ENCODE peak calls at places on chromosome 22, in eight cellular contexts. H, V, C, G, I, K, J and T are unnamed samples. For H3K9me3, the result is how much of the 10 kb centered on the place peaks cover.

GRCh38 chr22:19644314-19645223 is 69.7 kb upstream of the SEPTIN5 start:
- DNase-seq in H (no peak), V (no peak), C (no peak), G (no peak), I (no peak), K (no peak), J (no peak), T (no peak)

GRCh38 chr22:44247923-44248892 is 64.5 kb downstream of the SHISAL1 start:
- DNase-seq in H (peak), V (no peak), C (no peak), G (no peak), I (no peak), K (no peak), J (peak), T (no peak)

GRCh38 chr22:25197335-25197734 is 2.3 kb upstream of the CRYBB3 start:
- DNase-seq in H (no peak), V (no peak), C (no peak), G (no peak), I (no peak), K (no peak), J (no peak), T (no peak)

GRCh38 chr22:19932367-19933206 is 9.0 kb upstream of the COMT start:
- DNase-seq in H (no peak), V (no peak), C (no peak), G (no peak), I (no peak), K (no peak), J (peak), T (no peak)

GRCh38 chr22:46293591-46294260 is 2.9 kb upstream of the GTSE1 start:
- DNase-seq in H (no peak), V (no peak), C (peak), G (peak), I (peak), K (peak), J (no peak), T (no peak)

GRCh38 chr22:38461414-38462081 is 6.3 kb upstream of the KDELR3 start:
- DNase-seq in H (peak), V (peak), C (peak), G (peak), I (peak), K (peak), J (peak), T (peak)

GRCh38 chr22:33921576-33922181 is 1.4 kb upstream of the LARGE1 start:
- DNase-seq in H (peak), V (peak), C (peak), G (peak), I (peak), K (peak), J (peak), T (peak)

GRCh38 chr22:32619614-32620426 is 145.2 kb downstream of the FBXO7 start:
- DNase-seq in H (peak), V (no peak), C (peak), G (no peak), I (peak), K (no peak), J (no peak), T (no peak)

GRCh38 chr22:40560551-40560950 is 76.0 kb downstream of the MRTFA start:
- DNase-seq in H (no peak), V (no peak), C (no peak), G (no peak), I (peak), K (no peak), J (no peak), T (peak)

GRCh38 chr22:40107756-40108437 is 69.8 kb upstream of the TNRC6B start:
- DNase-seq in H (peak), V (peak), C (no peak), G (peak), I (peak), K (peak), J (peak), T (no peak)

GRCh38 chr22:40612291-40612740 is 24.2 kb downstream of the MRTFA start:
- DNase-seq in H (no peak), V (no peak), C (no peak), G (no peak), I (no peak), K (no peak), J (no peak), T (no peak)

GRCh38 chr22:30044369-30044768 is 35.9 kb upstream of the HORMAD2 start:
- DNase-seq in H (peak), V (peak), C (no peak), G (peak), I (peak), K (no peak), J (peak), T (peak)

GRCh38 chr22:26289486-26290250 is 120.4 kb downstream of the SEZ6L start:
- DNase-seq in H (no peak), V (no peak), C (no peak), G (no peak), I (no peak), K (no peak), J (no peak), T (no peak)

GRCh38 chr22:44424867-44425351 is 73.1 kb downstream of the RTL6 start:
- DNase-seq in H (no peak), V (no peak), C (no peak), G (no peak), I (no peak), K (no peak), J (no peak), T (no peak)

GRCh38 chr22:19962246-19962908 is 20.8 kb upstream of the TXNRD2 start:
- DNase-seq in H (peak), V (peak), C (peak), G (peak), I (peak), K (peak), J (peak), T (no peak)

GRCh38 chr22:37566329-37566837 is 6.1 kb downstream of the CDC42EP1 start:
- DNase-seq in H (no peak), V (no peak), C (no peak), G (no peak), I (no peak), K (no peak), J (no peak), T (no peak)

GRCh38 chr22:24985824-24986214 is 33.3 kb downstream of the KIAA1671 start:
- DNase-seq in H (peak), V (no peak), C (no peak), G (no peak), I (no peak), K (peak), J (no peak), T (no peak)

GRCh38 chr22:39710380-39711117 is 140.0 kb downstream of the CACNA1I start:
- DNase-seq in H (no peak), V (peak), C (no peak), G (peak), I (no peak), K (no peak), J (no peak), T (no peak)

GRCh38 chr22:36331306-36331911 is 56.4 kb downstream of the MYH9 start:
- DNase-seq in H (peak), V (peak), C (peak), G (peak), I (peak), K (peak), J (peak), T (peak)

GRCh38 chr22:28006271-28006670 is 87.2 kb upstream of the PITPNB start:
- DNase-seq in H (no peak), V (no peak), C (no peak), G (no peak), I (no peak), K (no peak), J (no peak), T (no peak)

GRCh38 chr22:43446881-43447280 is 35.1 kb downstream of the MPPED1 start:
- DNase-seq in H (no peak), V (no peak), C (no peak), G (no peak), I (no peak), K (no peak), J (peak), T (no peak)

GRCh38 chr22:24285245-24285644 is 14.6 kb downstream of the SPECC1L start:
- DNase-seq in H (no peak), V (no peak), C (no peak), G (no peak), I (peak), K (no peak), J (no peak), T (no peak)

GRCh38 chr22:38952382-38952993 is 4.9 kb upstream of the APOBEC3A start:
- DNase-seq in H (no peak), V (no peak), C (no peak), G (no peak), I (no peak), K (no peak), J (no peak), T (no peak)

DNA sequence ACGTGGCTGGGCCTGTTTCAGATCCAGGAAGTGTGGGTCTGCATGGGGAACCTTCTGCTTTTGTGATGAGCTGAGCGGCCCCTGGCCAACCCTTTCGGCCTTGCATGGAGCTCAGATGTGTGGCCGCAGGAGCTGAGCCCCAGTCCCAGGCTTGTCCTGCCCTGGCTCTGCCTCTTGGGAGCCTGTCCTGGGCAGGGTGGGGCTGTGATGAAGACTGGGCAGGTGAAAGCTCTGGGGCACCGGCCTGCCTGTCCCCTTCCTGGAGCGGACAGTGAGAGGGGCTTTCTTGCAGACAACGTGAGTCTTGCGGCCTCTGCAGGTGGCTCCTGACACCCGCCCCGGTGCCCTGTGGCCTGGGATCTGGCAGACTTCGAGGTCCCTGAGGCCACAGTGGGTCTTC is 1296.6 kb downstream of the BRD1 start:
- DNase-seq in H (no peak), V (no peak), C (no peak), G (no peak), I (no peak), K (no peak), J (no peak), T (no peak)
- H3K9me3 ChIP-seq in H (under half), V (under half), C (under half), G (under half), I (under half), K (under half), J (under half), T (half or more)

GRCh38 chr22:48650323-48651035 is 1177.2 kb downstream of the BRD1 start:
- DNase-seq in H (no peak), V (no peak), C (no peak), G (no peak), I (no peak), K (no peak), J (no peak), T (no peak)

GRCh38 chr22:48652796-48653195 is 1174.9 kb downstream of the BRD1 start:
- DNase-seq in H (no peak), V (no peak), C (no peak), G (no peak), I (no peak), K (no peak), J (no peak), T (no peak)

GRCh38 chr22:48653306-48653705 is 1174.4 kb downstream of the BRD1 start:
- DNase-seq in H (no peak), V (no peak), C (no peak), G (no peak), I (no peak), K (no peak), J (no peak), T (no peak)

GRCh38 chr22:48651036-48651890 is 1176.4 kb downstream of the BRD1 start:
- DNase-seq in H (no peak), V (no peak), C (no peak), G (peak), I (no peak), K (no peak), J (no peak), T (no peak)

GRCh38 chr22:48651981-48652538 is 1175.6 kb downstream of the BRD1 start:
- DNase-seq in H (peak), V (no peak), C (no peak), G (no peak), I (no peak), K (no peak), J (no peak), T (no peak)
- H3K9me3 ChIP-seq in H (under half), V (under half), C (under half), G (under half), I (under half), K (under half), J (under half), T (half or more)

GRCh38 chr22:49183826-49184216 is 643.9 kb downstream of the BRD1 start:
- DNase-seq in H (no peak), V (no peak), C (no peak), G (no peak), I (no peak), K (no peak), J (no peak), T (no peak)

GRCh38 chr22:49186293-49186692 is 641.4 kb downstream of the BRD1 start:
- DNase-seq in H (no peak), V (no peak), C (no peak), G (no peak), I (no peak), K (no peak), J (no peak), T (no peak)

GRCh38 chr22:49186756-49187155 is 640.9 kb downstream of the BRD1 start:
- DNase-seq in H (no peak), V (no peak), C (no peak), G (no peak), I (no peak), K (no peak), J (no peak), T (no peak)

GRCh38 chr22:49184736-49185135 is 642.9 kb downstream of the BRD1 start:
- DNase-seq in H (no peak), V (no peak), C (no peak), G (no peak), I (no peak), K (no peak), J (no peak), T (no peak)

GRCh38 chr22:49185312-49185969 is 642.2 kb downstream of the BRD1 start:
- DNase-seq in H (no peak), V (no peak), C (no peak), G (no peak), I (no peak), K (no peak), J (no peak), T (no peak)
- H3K9me3 ChIP-seq in H (under half), V (under half), C (under half), G (under half), I (under half), K (under half), J (under half), T (half or more)

GRCh38 chr22:47390026-47390970 is 627.8 kb downstream of the TBC1D22A start:
- DNase-seq in H (no peak), V (no peak), C (no peak), G (no peak), I (no peak), K (no peak), J (no peak), T (no peak)
- H3K9me3 ChIP-seq in H (under half), V (under half), C (under half), G (under half), I (under half), K (under half), J (under half), T (under half)

GRCh38 chr22:47328550-47329243 is 566.2 kb downstream of the TBC1D22A start:
- DNase-seq in H (peak), V (peak), C (peak), G (no peak), I (peak), K (no peak), J (no peak), T (peak)

GRCh38 chr22:47327241-47327640 is 564.8 kb downstream of the TBC1D22A start:
- DNase-seq in H (no peak), V (no peak), C (no peak), G (no peak), I (no peak), K (no peak), J (no peak), T (no peak)

GRCh38 chr22:47332246-47332980 is 570.0 kb downstream of the TBC1D22A start:
- DNase-seq in H (no peak), V (no peak), C (no peak), G (no peak), I (no peak), K (no peak), J (no peak), T (no peak)

GRCh38 chr22:47331750-47332149 is 569.3 kb downstream of the TBC1D22A start:
- DNase-seq in H (no peak), V (no peak), C (no peak), G (no peak), I (no peak), K (no peak), J (no peak), T (no peak)

DNA sequence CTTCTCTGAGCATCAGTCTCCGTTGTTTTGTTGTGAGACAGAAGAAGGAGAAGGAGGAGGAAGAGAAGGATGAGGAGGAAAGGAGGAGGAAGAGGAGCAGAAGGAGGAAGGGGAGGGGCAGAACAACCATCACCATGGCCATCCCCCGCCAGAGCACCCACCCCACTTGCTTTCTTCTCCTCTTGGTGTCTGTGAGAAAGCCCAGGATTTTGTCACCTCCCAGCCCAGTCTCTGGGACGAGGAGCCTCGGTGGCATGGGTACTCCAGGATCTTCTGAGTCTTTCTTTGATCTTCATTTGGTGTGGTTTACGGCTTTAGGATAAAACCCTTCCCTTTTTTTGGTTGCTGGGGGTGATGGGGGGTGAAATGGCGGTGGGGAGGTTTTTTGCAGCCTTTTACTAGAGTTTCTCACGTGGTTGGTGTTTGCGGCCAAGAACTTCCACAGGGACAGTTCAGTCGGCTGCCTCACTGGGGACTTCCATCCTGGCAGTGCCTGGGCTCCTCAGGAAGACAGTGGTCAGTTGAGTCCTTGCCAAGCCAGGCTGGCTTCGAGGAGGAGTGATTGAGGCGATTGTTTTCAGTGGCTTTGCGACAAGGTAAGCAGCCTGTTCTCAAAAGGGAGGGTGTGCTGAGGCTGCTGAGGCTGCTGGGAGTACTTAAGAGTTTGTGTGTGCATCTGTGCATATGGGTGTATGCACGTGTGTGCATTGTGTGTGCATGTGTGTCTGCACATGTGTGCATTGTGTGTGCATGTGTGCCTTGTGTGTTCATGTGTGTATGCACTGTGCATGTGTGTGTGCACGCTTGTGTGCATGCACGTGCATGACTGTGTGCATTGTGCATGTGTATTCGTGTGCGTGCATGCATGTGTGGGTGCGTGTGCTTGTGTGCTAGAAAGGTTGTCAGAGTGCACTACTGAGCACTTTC is 567.5 kb downstream of the TBC1D22A start:
- DNase-seq in H (no peak), V (no peak), C (no peak), G (no peak), I (no peak), K (no peak), J (no peak), T (no peak)
- H3K9me3 ChIP-seq in H (under half), V (under half), C (under half), G (under half), I (under half), K (under half), J (under half), T (under half)

GRCh38 chr22:47589271-47590250 is 827.1 kb downstream of the TBC1D22A start:
- DNase-seq in H (no peak), V (no peak), C (no peak), G (no peak), I (no peak), K (no peak), J (peak), T (no peak)

GRCh38 chr22:47593291-47593690 is 830.8 kb downstream of the TBC1D22A start:
- DNase-seq in H (peak), V (no peak), C (no peak), G (no peak), I (no peak), K (peak), J (peak), T (no peak)

GRCh38 chr22:47592791-47593190 is 830.3 kb downstream of the TBC1D22A start:
- DNase-seq in H (no peak), V (no peak), C (no peak), G (no peak), I (no peak), K (peak), J (peak), T (no peak)

GRCh38 chr22:47591709-47592108 is 829.3 kb downstream of the TBC1D22A start:
- DNase-seq in H (no peak), V (no peak), C (no peak), G (no peak), I (no peak), K (peak), J (peak), T (no peak)

DNA sequence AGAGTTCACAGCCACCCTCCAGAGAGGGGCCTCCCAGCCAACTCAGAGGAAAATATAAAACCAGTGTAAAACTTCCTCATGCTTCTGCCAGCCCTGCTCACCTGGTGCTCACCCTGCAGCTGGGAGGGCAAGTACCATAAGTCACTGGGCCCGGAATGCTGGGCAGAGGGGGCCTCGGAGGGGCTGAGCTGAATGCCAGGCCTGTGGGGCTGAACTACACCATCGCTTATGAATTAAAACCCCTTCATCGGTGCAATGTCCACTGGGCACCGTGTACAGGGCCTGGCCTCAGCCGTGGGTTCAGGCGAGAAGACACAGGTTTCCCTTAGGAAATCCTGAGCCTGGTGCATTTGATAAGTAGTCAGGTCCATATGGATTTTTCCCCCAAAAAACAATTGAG is 828.6 kb downstream of the TBC1D22A start:
- DNase-seq in H (no peak), V (no peak), C (no peak), G (no peak), I (no peak), K (peak), J (peak), T (no peak)
- H3K9me3 ChIP-seq in H (under half), V (under half), C (under half), G (under half), I (under half), K (under half), J (under half), T (half or more)